ENCODE peak calls at places on chromosomes 16 and 17, in ten cellular contexts. L, U, T, D, F, P, A, V, S and H are unnamed samples.

GRCh38 chr17:50184611-50185398 is 16.6 kb downstream of the COL1A1 start:
- DNase-seq in L (peak), D (no peak), F (no peak), T (no peak), S (no peak), U (no peak), V (no peak), P (no peak), A (no peak), H (no peak)

GRCh38 chr17:51056813-51057510 is 63.7 kb downstream of the SPAG9 start:
- DNase-seq in U (no peak), F (no peak), P (no peak), T (peak), D (peak), S (peak), V (peak), A (no peak), L (peak), H (peak)

GRCh38 chr17:50270430-50271172 is 3.7 kb upstream of the TMEM92 start:
- DNase-seq in A (peak), D (no peak), P (no peak), T (no peak), S (no peak), V (no peak), L (peak), U (no peak), F (no peak), H (no peak)

GRCh38 chr16:23843143-23843542 is 7.4 kb downstream of the PRKCB start:
- DNase-seq in V (no peak), S (no peak), U (no peak), D (no peak), L (no peak), A (no peak), F (no peak), P (no peak), T (no peak), H (no peak)

GRCh38 chr16:87973721-87974120 is 22.5 kb downstream of the BANP start:
- DNase-seq in P (no peak), S (no peak), D (no peak), F (no peak), V (no peak), L (no peak), U (no peak), A (no peak), T (no peak), H (no peak)

GRCh38 chr17:45029758-45030423 is 21.5 kb downstream of the DCAKD start:
- DNase-seq in F (no peak), P (no peak), U (no peak), V (no peak), L (no peak), D (no peak), A (no peak), T (no peak), S (no peak), H (no peak)

GRCh38 chr17:79027274-79027924 is 3.4 kb downstream of the C1QTNF1 start:
- DNase-seq in L (peak), T (no peak), S (no peak), U (no peak), D (no peak), F (no peak), P (no peak), V (no peak), A (peak), H (no peak)

GRCh38 chr17:47884905-47885735 is 10.9 kb upstream of the SP2 start:
- DNase-seq in U (no peak), L (no peak), D (no peak), A (no peak), V (no peak), S (no peak), F (no peak), T (no peak), P (no peak), H (no peak)

GRCh38 chr17:78839173-78839761 is 1.3 kb downstream of the USP36 start:
- DNase-seq in U (no peak), P (no peak), V (no peak), F (no peak), A (no peak), S (no peak), D (no peak), L (peak), T (no peak), H (no peak)

GRCh38 chr17:49915670-49916069 is 53.3 kb upstream of the DLX4 start:
- DNase-seq in L (no peak), A (no peak), F (no peak), P (no peak), U (no peak), D (no peak), T (no peak), S (no peak), V (no peak), H (no peak)

GRCh38 chr17:77458202-77459017 is 317.6 kb downstream of the SEC14L1 start:
- DNase-seq in U (no peak), T (no peak), D (no peak), A (peak), V (no peak), P (no peak), S (no peak), L (no peak), F (no peak), H (no peak)

GRCh38 chr16:86784267-86784626 is 205.9 kb downstream of the FOXL1 start:
- DNase-seq in L (no peak), U (no peak), V (no peak), P (no peak), T (no peak), D (no peak), A (no peak), F (no peak), S (no peak), H (no peak)

GRCh38 chr17:80005360-80006338 is 30.0 kb downstream of the TBC1D16 start:
- DNase-seq in F (peak), T (peak), D (peak), A (peak), L (peak), U (no peak), V (no peak), S (no peak), P (peak), H (peak)

GRCh38 chr16:19281246-19281645 is 4.3 kb upstream of the CLEC19A start:
- DNase-seq in U (no peak), T (no peak), S (no peak), A (no peak), D (no peak), F (no peak), P (no peak), L (no peak), V (no peak), H (no peak)

GRCh38 chr16:81784042-81784785 is 5.1 kb downstream of the PLCG2 start:
- DNase-seq in D (no peak), P (no peak), A (no peak), F (no peak), L (no peak), T (no peak), S (no peak), V (no peak), U (no peak), H (no peak)

GRCh38 chr17:41494524-41494923 is 4.8 kb upstream of the KRT36 start:
- DNase-seq in L (peak), F (no peak), V (no peak), P (no peak), U (no peak), S (no peak), A (no peak), D (no peak), T (peak), H (no peak)

GRCh38 chr17:75571197-75571884 is 16.3 kb upstream of the MYO15B start:
- DNase-seq in L (no peak), D (no peak), F (peak), T (no peak), P (no peak), A (no peak), U (no peak), V (no peak), S (no peak), H (no peak)

GRCh38 chr16:58442547-58442946 is 50.3 kb downstream of the GINS3 start:
- DNase-seq in F (no peak), S (no peak), A (no peak), P (no peak), D (no peak), V (no peak), U (no peak), T (no peak), L (no peak), H (no peak)

GRCh38 chr16:80518436-80518835 is 22.4 kb upstream of the DYNLRB2 start:
- DNase-seq in D (no peak), A (no peak), U (no peak), V (peak), F (no peak), T (no peak), P (no peak), S (no peak), L (no peak), H (no peak)

GRCh38 chr16:27515874-27516353 is 33.8 kb downstream of the GTF3C1 start:
- DNase-seq in L (peak), A (no peak), S (no peak), P (no peak), V (no peak), D (peak), F (peak), U (no peak), T (peak), H (peak)

GRCh38 chr17:72474243-72474642 is 353.4 kb downstream of the SOX9 start:
- DNase-seq in U (no peak), D (no peak), P (no peak), V (no peak), F (no peak), A (no peak), S (no peak), T (no peak), L (no peak), H (no peak)

GRCh38 chr16:50372611-50373344 is 4.0 kb upstream of the BRD7 start:
- DNase-seq in F (no peak), A (no peak), D (peak), P (no peak), T (no peak), L (peak), V (no peak), U (no peak), S (peak), H (no peak)

GRCh38 chr16:80507538-80507937 is 33.3 kb upstream of the DYNLRB2 start:
- DNase-seq in L (no peak), D (no peak), S (no peak), A (no peak), U (no peak), F (no peak), P (no peak), T (no peak), V (no peak), H (no peak)

GRCh38 chr17:57603978-57604377 is 141.1 kb downstream of the CCDC182 start:
- DNase-seq in T (no peak), S (no peak), D (no peak), U (no peak), V (no peak), L (no peak), P (peak), F (no peak), A (no peak), H (no peak)